ENCODE peak calls at places on chromosomes 16 and 17, in five cellular contexts. One of them, this sample, is unnamed.

GRCh38 chr17:29615492-29616299 is 7.0 kb downstream of the CORO6 start:
- DNase-seq in cardiac muscle cell: peak; percentile 89
- DNase-seq in fibroblast of lung: peak; percentile 82
- DNase-seq in Peyer's patch: peak; percentile 95
- DNase-seq in AG09309: no peak
- DNase-seq in this sample: peak; percentile 82

GRCh38 chr17:14318109-14318905 is 17.4 kb downstream of the HS3ST3B1 start:
- DNase-seq in cardiac muscle cell: no peak
- DNase-seq in fibroblast of lung: no peak
- DNase-seq in Peyer's patch: no peak
- DNase-seq in AG09309: no peak
- DNase-seq in this sample: no peak

GRCh38 chr17:82839617-82840292 is at the start of gene ZNF750:
- DNase-seq in cardiac muscle cell: no peak
- DNase-seq in fibroblast of lung: no peak
- DNase-seq in Peyer's patch: no peak
- DNase-seq in AG09309: no peak
- DNase-seq in this sample: no peak

GRCh38 chr16:50265260-50265659 is 1.1 kb upstream of the ADCY7 start:
- DNase-seq in cardiac muscle cell: no peak
- DNase-seq in fibroblast of lung: no peak
- DNase-seq in Peyer's patch: peak; percentile 73
- DNase-seq in AG09309: no peak
- DNase-seq in this sample: no peak

GRCh38 chr16:84699712-84700517 is at the start of gene USP10:
- DNase-seq in cardiac muscle cell: peak; percentile 92
- DNase-seq in fibroblast of lung: peak; percentile 64
- DNase-seq in Peyer's patch: peak; percentile 90
- DNase-seq in AG09309: no peak
- DNase-seq in this sample: peak; percentile 90

GRCh38 chr17:50903604-50904521 is 37.7 kb upstream of the TOB1 start:
- DNase-seq in cardiac muscle cell: no peak
- DNase-seq in fibroblast of lung: peak; percentile 86
- DNase-seq in Peyer's patch: no peak
- DNase-seq in AG09309: no peak
- DNase-seq in this sample: no peak

GRCh38 chr16:30761427-30761927 is 385 bp downstream of the CFAP119 start:
- DNase-seq in cardiac muscle cell: peak; percentile 70
- DNase-seq in fibroblast of lung: peak; percentile 18
- DNase-seq in Peyer's patch: peak; percentile 70
- DNase-seq in AG09309: no peak
- DNase-seq in this sample: peak; percentile 54

GRCh38 chr16:81786321-81786720 is 7.2 kb downstream of the PLCG2 start:
- DNase-seq in cardiac muscle cell: no peak
- DNase-seq in fibroblast of lung: no peak
- DNase-seq in Peyer's patch: no peak
- DNase-seq in AG09309: no peak
- DNase-seq in this sample: no peak

GRCh38 chr17:45749831-45750335 is 34.2 kb upstream of the CRHR1 start:
- DNase-seq in cardiac muscle cell: no peak
- DNase-seq in fibroblast of lung: no peak
- DNase-seq in Peyer's patch: no peak
- DNase-seq in AG09309: no peak
- DNase-seq in this sample: no peak

GRCh38 chr16:79278506-79278905 is 322.0 kb downstream of the MAF start:
- DNase-seq in cardiac muscle cell: no peak
- DNase-seq in fibroblast of lung: no peak
- DNase-seq in Peyer's patch: peak; percentile 80
- DNase-seq in AG09309: no peak
- DNase-seq in this sample: no peak

GRCh38 chr17:1997587-1998425 is 27.3 kb downstream of the RTN4RL1 start:
- DNase-seq in cardiac muscle cell: peak; percentile 42
- DNase-seq in fibroblast of lung: no peak
- DNase-seq in Peyer's patch: peak; percentile 77
- DNase-seq in AG09309: no peak
- DNase-seq in this sample: no peak

GRCh38 chr17:30788918-30789317 is 35.6 kb downstream of the CRLF3 start:
- DNase-seq in cardiac muscle cell: no peak
- DNase-seq in fibroblast of lung: no peak
- DNase-seq in Peyer's patch: no peak
- DNase-seq in AG09309: no peak
- DNase-seq in this sample: no peak

GRCh38 chr17:79670537-79671386 is 59.9 kb upstream of the RBFOX3 start:
- DNase-seq in cardiac muscle cell: no peak
- DNase-seq in fibroblast of lung: no peak
- DNase-seq in Peyer's patch: no peak
- DNase-seq in AG09309: no peak
- DNase-seq in this sample: no peak

GRCh38 chr16:50458694-50459271 is 89.4 kb upstream of the NKD1 start:
- DNase-seq in cardiac muscle cell: peak; percentile 83
- DNase-seq in fibroblast of lung: no peak
- DNase-seq in Peyer's patch: peak; percentile 9
- DNase-seq in AG09309: no peak
- DNase-seq in this sample: no peak

GRCh38 chr17:66916946-66917345 is 47.6 kb upstream of the CACNG4 start:
- DNase-seq in cardiac muscle cell: no peak
- DNase-seq in fibroblast of lung: no peak
- DNase-seq in Peyer's patch: no peak
- DNase-seq in AG09309: no peak
- DNase-seq in this sample: no peak

GRCh38 chr16:27721548-27722265 is 171.8 kb downstream of the KATNIP start:
- DNase-seq in cardiac muscle cell: no peak
- DNase-seq in fibroblast of lung: peak; percentile 98
- DNase-seq in Peyer's patch: peak; percentile 64
- DNase-seq in AG09309: peak; percentile 92
- DNase-seq in this sample: no peak

GRCh38 chr17:41657164-41657754 is 31.4 kb upstream of the EIF1 start:
- DNase-seq in cardiac muscle cell: no peak
- DNase-seq in fibroblast of lung: no peak
- DNase-seq in Peyer's patch: no peak
- DNase-seq in AG09309: no peak
- DNase-seq in this sample: no peak

GRCh38 chr16:2308089-2308962 is 32.2 kb downstream of the ABCA3 start:
- DNase-seq in cardiac muscle cell: no peak
- DNase-seq in fibroblast of lung: no peak
- DNase-seq in Peyer's patch: no peak
- DNase-seq in AG09309: no peak
- DNase-seq in this sample: no peak

GRCh38 chr16:2935418-2935817 is 23.7 kb downstream of the FLYWCH1 start:
- DNase-seq in cardiac muscle cell: no peak
- DNase-seq in fibroblast of lung: no peak
- DNase-seq in Peyer's patch: no peak
- DNase-seq in AG09309: no peak
- DNase-seq in this sample: no peak

GRCh38 chr17:55660171-55660886 is 62.3 kb downstream of the TMEM100 start:
- DNase-seq in cardiac muscle cell: no peak
- DNase-seq in fibroblast of lung: peak; percentile 42
- DNase-seq in Peyer's patch: no peak
- DNase-seq in AG09309: no peak
- DNase-seq in this sample: no peak

GRCh38 chr17:4518901-4519300 is 20.2 kb downstream of the SPNS2 start:
- DNase-seq in cardiac muscle cell: no peak
- DNase-seq in fibroblast of lung: no peak
- DNase-seq in Peyer's patch: no peak
- DNase-seq in AG09309: no peak
- DNase-seq in this sample: no peak

GRCh38 chr16:12903325-12904040 is 2.1 kb downstream of the SHISA9 start:
- DNase-seq in cardiac muscle cell: peak; percentile 14
- DNase-seq in fibroblast of lung: no peak
- DNase-seq in Peyer's patch: no peak
- DNase-seq in AG09309: no peak
- DNase-seq in this sample: peak; percentile 28

GRCh38 chr17:79619636-79620206 is 8.9 kb upstream of the RBFOX3 start:
- DNase-seq in cardiac muscle cell: no peak
- DNase-seq in fibroblast of lung: no peak
- DNase-seq in Peyer's patch: peak; percentile 26
- DNase-seq in AG09309: no peak
- DNase-seq in this sample: no peak

GRCh38 chr16:9042533-9042932 is 48.9 kb upstream of the HAPSTR1 start:
- DNase-seq in cardiac muscle cell: no peak
- DNase-seq in fibroblast of lung: no peak
- DNase-seq in Peyer's patch: no peak
- DNase-seq in AG09309: no peak
- DNase-seq in this sample: no peak

GRCh38 chr16:70714526-70715112 is 28.8 kb upstream of the MTSS2 start:
- DNase-seq in cardiac muscle cell: no peak
- DNase-seq in fibroblast of lung: peak; percentile 33
- DNase-seq in Peyer's patch: no peak
- DNase-seq in AG09309: no peak
- DNase-seq in this sample: no peak

GRCh38 chr17:151886-152859 is 14.8 kb downstream of the SCGB1C2 start:
- DNase-seq in cardiac muscle cell: no peak
- DNase-seq in fibroblast of lung: no peak
- DNase-seq in Peyer's patch: peak; percentile 24
- DNase-seq in AG09309: no peak
- DNase-seq in this sample: no peak

GRCh38 chr17:36609498-36609862 is 8.1 kb downstream of the MRM1 start:
- DNase-seq in cardiac muscle cell: no peak
- DNase-seq in fibroblast of lung: no peak
- DNase-seq in Peyer's patch: no peak
- DNase-seq in AG09309: no peak
- DNase-seq in this sample: no peak

GRCh38 chr16:2979669-2980226 is 498 bp downstream of the PKMYT1 start:
- DNase-seq in cardiac muscle cell: no peak
- DNase-seq in fibroblast of lung: no peak
- DNase-seq in Peyer's patch: no peak
- DNase-seq in AG09309: no peak
- DNase-seq in this sample: no peak

GRCh38 chr17:8353736-8354135 is 14.1 kb downstream of the ODF4 start:
- DNase-seq in cardiac muscle cell: no peak
- DNase-seq in fibroblast of lung: no peak
- DNase-seq in Peyer's patch: no peak
- DNase-seq in AG09309: no peak
- DNase-seq in this sample: no peak

GRCh38 chr17:17146791-17147406 is 59.2 kb downstream of the PLD6 start:
- DNase-seq in cardiac muscle cell: no peak
- DNase-seq in fibroblast of lung: no peak
- DNase-seq in Peyer's patch: no peak
- DNase-seq in AG09309: no peak
- DNase-seq in this sample: no peak
- TF ChIP-seq CTCF in cardiac muscle cell: no peak
- TF ChIP-seq CTCF in fibroblast of lung: peak; percentile 10
- TF ChIP-seq CTCF in Peyer's patch: peak; percentile 69
- TF ChIP-seq CTCF in AG09309: peak; percentile 7
- TF ChIP-seq CTCF in this sample: peak; percentile 27

DNA sequence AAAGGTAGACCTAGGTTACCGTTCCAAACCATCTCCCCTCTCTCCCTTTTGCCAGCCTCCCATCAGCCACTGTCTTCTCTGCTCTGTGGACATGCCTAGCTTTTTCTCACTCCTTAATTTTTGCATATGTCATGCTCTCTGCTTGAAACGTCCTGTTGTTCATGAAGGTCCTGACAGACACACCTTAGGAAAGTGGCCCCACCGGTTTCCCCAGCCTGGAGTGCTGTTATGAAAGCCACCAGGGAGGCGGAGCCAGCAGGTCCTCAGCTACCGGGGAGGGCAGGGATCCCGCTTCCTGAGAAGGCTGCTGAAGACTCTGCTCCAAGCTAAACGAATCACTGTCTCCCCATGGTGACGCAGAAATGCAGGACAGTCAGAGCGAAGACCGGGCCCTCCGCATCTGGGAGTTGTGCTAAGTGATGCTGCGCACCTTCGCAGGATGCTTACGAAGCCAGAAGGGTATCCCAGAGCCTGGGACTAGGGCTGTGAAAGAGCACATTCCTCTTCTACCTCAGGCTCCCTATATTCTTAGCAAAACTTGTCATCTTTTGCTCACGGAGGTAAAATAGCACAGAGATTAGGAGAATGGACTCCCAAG is 2.3 kb upstream of the SLC16A11 start:
- DNase-seq in cardiac muscle cell: peak; percentile 34
- DNase-seq in fibroblast of lung: no peak
- DNase-seq in Peyer's patch: peak; percentile 90
- DNase-seq in AG09309: no peak
- DNase-seq in this sample: no peak
- TF ChIP-seq CTCF in cardiac muscle cell: no peak
- TF ChIP-seq CTCF in fibroblast of lung: no peak
- TF ChIP-seq CTCF in Peyer's patch: no peak
- TF ChIP-seq CTCF in AG09309: no peak
- TF ChIP-seq CTCF in this sample: no peak

GRCh38 chr17:7252176-7253043 is at the start of gene ELP5:
- DNase-seq in cardiac muscle cell: peak; percentile 94
- DNase-seq in fibroblast of lung: peak; percentile 96
- DNase-seq in Peyer's patch: peak; percentile 98
- DNase-seq in AG09309: peak; percentile 75
- DNase-seq in this sample: peak; percentile 99
- TF ChIP-seq CTCF in cardiac muscle cell: peak; percentile 10
- TF ChIP-seq CTCF in fibroblast of lung: no peak
- TF ChIP-seq CTCF in Peyer's patch: peak; percentile 54
- TF ChIP-seq CTCF in AG09309: peak; percentile 29
- TF ChIP-seq CTCF in this sample: no peak

DNA sequence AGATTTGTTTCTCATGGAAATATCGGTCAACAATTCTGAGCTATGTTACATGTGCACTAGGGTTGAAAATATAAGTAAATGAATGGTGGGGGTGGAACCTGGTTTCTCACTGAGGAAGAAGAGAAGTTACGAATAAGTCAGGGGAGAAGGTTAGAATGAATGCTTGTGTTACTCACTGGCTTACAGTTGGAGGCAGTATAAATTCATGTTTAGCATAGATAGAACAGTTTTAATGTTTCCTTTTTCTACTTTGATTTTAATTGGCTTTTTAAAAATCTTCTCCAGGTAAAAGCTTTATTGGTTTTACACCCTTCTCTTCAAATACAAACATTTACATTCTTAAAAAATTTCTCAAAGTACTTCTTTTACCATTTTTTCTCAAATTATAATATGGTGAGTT is 1113.7 kb downstream of the CDH11 start:
- DNase-seq in cardiac muscle cell: no peak
- DNase-seq in fibroblast of lung: peak; percentile 2
- DNase-seq in Peyer's patch: no peak
- DNase-seq in AG09309: no peak
- DNase-seq in this sample: no peak
- TF ChIP-seq CTCF in cardiac muscle cell: no peak
- TF ChIP-seq CTCF in fibroblast of lung: no peak
- TF ChIP-seq CTCF in Peyer's patch: no peak
- TF ChIP-seq CTCF in AG09309: peak; percentile 14
- TF ChIP-seq CTCF in this sample: no peak

GRCh38 chr17:72121164-72122001 is 563 bp downstream of the SOX9 start:
- DNase-seq in cardiac muscle cell: peak; percentile 64
- DNase-seq in fibroblast of lung: peak; percentile 75
- DNase-seq in Peyer's patch: peak; percentile 51
- DNase-seq in AG09309: no peak
- DNase-seq in this sample: peak; percentile 55
- TF ChIP-seq CTCF in cardiac muscle cell: peak; percentile 19
- TF ChIP-seq CTCF in fibroblast of lung: no peak
- TF ChIP-seq CTCF in Peyer's patch: peak; percentile 4
- TF ChIP-seq CTCF in AG09309: no peak
- TF ChIP-seq CTCF in this sample: no peak

This sample was measured in endothelial cell.